ENCODE peak calls at places on chromosomes 1 and 21, in nine cellular contexts. One of them, this sample, is unnamed.

GRCh38 chr1:59880735-59881134 is 45.8 kb downstream of the CYP2J2 start:
- DNase-seq in activated CD4-positive, alpha-beta T cell treated with anti-CD3 and anti-CD28 coated beads for 4 hours: no peak
- DNase-seq in fibroblast of pulmonary artery: peak
- DNase-seq in fibroblast of mammary gland: peak
- DNase-seq in stimulated activated CD4-positive, alpha-beta T cell treated with anti-CD3 and anti-CD28 coated beads, Interleukin-2, amount 100 ng/mL, for 4 hours: no peak
- DNase-seq in aorta: no peak
- DNase-seq in neural progenitor cell: no peak
- DNase-seq in fibroblast of lung: peak
- DNase-seq in activated T-helper 2 cell treated with anti-CD3 and anti-CD28 coated beads, Interferon-gamma antibody, Interleukin-2, Interleukin-4, amounts not matched to agents 10 μg/mL and 5 μg/mL and 100 μg/mL, durations not matched to agents 14 hours and 24 hours and 36 hours: no peak
- DNase-seq in this sample: no peak

GRCh38 chr1:204445860-204446412 is 34.3 kb upstream of the PPP1R15B start:
- DNase-seq in activated CD4-positive, alpha-beta T cell treated with anti-CD3 and anti-CD28 coated beads for 4 hours: peak
- DNase-seq in fibroblast of pulmonary artery: no peak
- DNase-seq in fibroblast of mammary gland: no peak
- DNase-seq in stimulated activated CD4-positive, alpha-beta T cell treated with anti-CD3 and anti-CD28 coated beads, Interleukin-2, amount 100 ng/mL, for 4 hours: peak
- DNase-seq in aorta: peak
- DNase-seq in neural progenitor cell: peak
- DNase-seq in fibroblast of lung: peak
- DNase-seq in activated T-helper 2 cell treated with anti-CD3 and anti-CD28 coated beads, Interferon-gamma antibody, Interleukin-2, Interleukin-4, amounts not matched to agents 10 μg/mL and 5 μg/mL and 100 μg/mL, durations not matched to agents 14 hours and 24 hours and 36 hours: peak
- DNase-seq in this sample: peak

GRCh38 chr1:54883349-54884102 is 3.5 kb downstream of the DHCR24 start:
- DNase-seq in activated CD4-positive, alpha-beta T cell treated with anti-CD3 and anti-CD28 coated beads for 4 hours: no peak
- DNase-seq in fibroblast of pulmonary artery: peak
- DNase-seq in fibroblast of mammary gland: no peak
- DNase-seq in stimulated activated CD4-positive, alpha-beta T cell treated with anti-CD3 and anti-CD28 coated beads, Interleukin-2, amount 100 ng/mL, for 4 hours: no peak
- DNase-seq in aorta: no peak
- DNase-seq in neural progenitor cell: no peak
- DNase-seq in fibroblast of lung: peak
- DNase-seq in activated T-helper 2 cell treated with anti-CD3 and anti-CD28 coated beads, Interferon-gamma antibody, Interleukin-2, Interleukin-4, amounts not matched to agents 10 μg/mL and 5 μg/mL and 100 μg/mL, durations not matched to agents 14 hours and 24 hours and 36 hours: no peak
- DNase-seq in this sample: no peak

GRCh38 chr1:36177589-36178463 is 21.9 kb downstream of the MAP7D1 start:
- DNase-seq in activated CD4-positive, alpha-beta T cell treated with anti-CD3 and anti-CD28 coated beads for 4 hours: no peak
- DNase-seq in fibroblast of pulmonary artery: no peak
- DNase-seq in fibroblast of mammary gland: no peak
- DNase-seq in stimulated activated CD4-positive, alpha-beta T cell treated with anti-CD3 and anti-CD28 coated beads, Interleukin-2, amount 100 ng/mL, for 4 hours: no peak
- DNase-seq in aorta: no peak
- DNase-seq in neural progenitor cell: peak
- DNase-seq in fibroblast of lung: no peak
- DNase-seq in activated T-helper 2 cell treated with anti-CD3 and anti-CD28 coated beads, Interferon-gamma antibody, Interleukin-2, Interleukin-4, amounts not matched to agents 10 μg/mL and 5 μg/mL and 100 μg/mL, durations not matched to agents 14 hours and 24 hours and 36 hours: no peak
- DNase-seq in this sample: no peak

GRCh38 chr1:30466026-30466425 is 257.4 kb downstream of the MATN1 start:
- DNase-seq in activated CD4-positive, alpha-beta T cell treated with anti-CD3 and anti-CD28 coated beads for 4 hours: no peak
- DNase-seq in fibroblast of pulmonary artery: no peak
- DNase-seq in fibroblast of mammary gland: no peak
- DNase-seq in stimulated activated CD4-positive, alpha-beta T cell treated with anti-CD3 and anti-CD28 coated beads, Interleukin-2, amount 100 ng/mL, for 4 hours: no peak
- DNase-seq in aorta: peak
- DNase-seq in neural progenitor cell: no peak
- DNase-seq in fibroblast of lung: no peak
- DNase-seq in activated T-helper 2 cell treated with anti-CD3 and anti-CD28 coated beads, Interferon-gamma antibody, Interleukin-2, Interleukin-4, amounts not matched to agents 10 μg/mL and 5 μg/mL and 100 μg/mL, durations not matched to agents 14 hours and 24 hours and 36 hours: no peak
- DNase-seq in this sample: no peak

GRCh38 chr1:34983700-34984355 is 1.3 kb downstream of the TMEM35B start:
- DNase-seq in activated CD4-positive, alpha-beta T cell treated with anti-CD3 and anti-CD28 coated beads for 4 hours: no peak
- DNase-seq in fibroblast of pulmonary artery: peak
- DNase-seq in fibroblast of mammary gland: no peak
- DNase-seq in stimulated activated CD4-positive, alpha-beta T cell treated with anti-CD3 and anti-CD28 coated beads, Interleukin-2, amount 100 ng/mL, for 4 hours: no peak
- DNase-seq in aorta: no peak
- DNase-seq in neural progenitor cell: peak
- DNase-seq in fibroblast of lung: no peak
- DNase-seq in activated T-helper 2 cell treated with anti-CD3 and anti-CD28 coated beads, Interferon-gamma antibody, Interleukin-2, Interleukin-4, amounts not matched to agents 10 μg/mL and 5 μg/mL and 100 μg/mL, durations not matched to agents 14 hours and 24 hours and 36 hours: no peak
- DNase-seq in this sample: no peak

GRCh38 chr1:88537762-88538161 is 146.3 kb upstream of the PKN2 start:
- DNase-seq in activated CD4-positive, alpha-beta T cell treated with anti-CD3 and anti-CD28 coated beads for 4 hours: no peak
- DNase-seq in fibroblast of pulmonary artery: no peak
- DNase-seq in fibroblast of mammary gland: no peak
- DNase-seq in stimulated activated CD4-positive, alpha-beta T cell treated with anti-CD3 and anti-CD28 coated beads, Interleukin-2, amount 100 ng/mL, for 4 hours: no peak
- DNase-seq in aorta: no peak
- DNase-seq in neural progenitor cell: no peak
- DNase-seq in fibroblast of lung: no peak
- DNase-seq in activated T-helper 2 cell treated with anti-CD3 and anti-CD28 coated beads, Interferon-gamma antibody, Interleukin-2, Interleukin-4, amounts not matched to agents 10 μg/mL and 5 μg/mL and 100 μg/mL, durations not matched to agents 14 hours and 24 hours and 36 hours: no peak
- DNase-seq in this sample: no peak

GRCh38 chr1:108852541-108852940 is 4.4 kb downstream of the AKNAD1 start:
- DNase-seq in activated CD4-positive, alpha-beta T cell treated with anti-CD3 and anti-CD28 coated beads for 4 hours: no peak
- DNase-seq in fibroblast of pulmonary artery: no peak
- DNase-seq in fibroblast of mammary gland: no peak
- DNase-seq in stimulated activated CD4-positive, alpha-beta T cell treated with anti-CD3 and anti-CD28 coated beads, Interleukin-2, amount 100 ng/mL, for 4 hours: no peak
- DNase-seq in aorta: no peak
- DNase-seq in neural progenitor cell: no peak
- DNase-seq in fibroblast of lung: peak
- DNase-seq in activated T-helper 2 cell treated with anti-CD3 and anti-CD28 coated beads, Interferon-gamma antibody, Interleukin-2, Interleukin-4, amounts not matched to agents 10 μg/mL and 5 μg/mL and 100 μg/mL, durations not matched to agents 14 hours and 24 hours and 36 hours: no peak
- DNase-seq in this sample: no peak

GRCh38 chr21:27734146-27734545 is 767.3 kb upstream of the ADAMTS5 start:
- DNase-seq in activated CD4-positive, alpha-beta T cell treated with anti-CD3 and anti-CD28 coated beads for 4 hours: no peak
- DNase-seq in fibroblast of pulmonary artery: peak
- DNase-seq in fibroblast of mammary gland: peak
- DNase-seq in stimulated activated CD4-positive, alpha-beta T cell treated with anti-CD3 and anti-CD28 coated beads, Interleukin-2, amount 100 ng/mL, for 4 hours: no peak
- DNase-seq in aorta: no peak
- DNase-seq in neural progenitor cell: no peak
- DNase-seq in fibroblast of lung: peak
- DNase-seq in activated T-helper 2 cell treated with anti-CD3 and anti-CD28 coated beads, Interferon-gamma antibody, Interleukin-2, Interleukin-4, amounts not matched to agents 10 μg/mL and 5 μg/mL and 100 μg/mL, durations not matched to agents 14 hours and 24 hours and 36 hours: no peak
- DNase-seq in this sample: no peak